ENCODE peak calls at places on chromosomes 6 and 20, in five cellular contexts. Z, S, X, U and F are unnamed samples.

GRCh38 chr6:16518265-16518664 is 243.0 kb downstream of the ATXN1 start:
- DNase-seq in U (peak), X (no peak), Z (no peak), S (no peak), F (no peak)

GRCh38 chr6:158715330-158716311 is 65.8 kb downstream of the SYTL3 start:
- DNase-seq in S (no peak), X (no peak), Z (no peak), U (peak), F (no peak)

GRCh38 chr20:6735913-6736845 is 31.3 kb upstream of the BMP2 start:
- DNase-seq in U (no peak), S (peak), Z (no peak), X (no peak), F (no peak)

GRCh38 chr20:13610205-13610604 is 28.5 kb downstream of the TASP1 start:
- DNase-seq in X (no peak), Z (no peak), S (no peak), U (no peak), F (no peak)

GRCh38 chr6:147467891-147468290 is 40.6 kb upstream of the SAMD5 start:
- DNase-seq in Z (no peak), S (no peak), U (no peak), X (no peak), F (no peak)

GRCh38 chr6:15086273-15087158 is 159.4 kb upstream of the JARID2 start:
- DNase-seq in X (no peak), Z (no peak), S (no peak), U (peak), F (no peak)

GRCh38 chr6:65935412-65935811 is 228.4 kb upstream of the EYS start:
- DNase-seq in U (no peak), Z (no peak), X (no peak), S (no peak), F (no peak)

GRCh38 chr20:61372151-61373054 is 120.3 kb downstream of the CDH4 start:
- DNase-seq in X (no peak), S (no peak), Z (no peak), U (no peak), F (no peak)

GRCh38 chr6:107629545-107630147 is 139.7 kb downstream of the SOBP start:
- DNase-seq in S (no peak), Z (no peak), X (no peak), U (no peak), F (no peak)

GRCh38 chr6:85593438-85594196 is at the start of gene SNX14:
- DNase-seq in S (peak), Z (peak), X (peak), U (peak), F (peak)
- TF ChIP-seq POLR2A in S (peak), Z (no peak), X (peak), U (peak), F (peak)

GRCh38 chr20:19808498-19808897 is 50.4 kb downstream of the RIN2 start:
- DNase-seq in X (no peak), S (no peak), U (no peak), Z (no peak), F (no peak)
- H3K27ac ChIP-seq in X (no peak), S (no peak), U (no peak), Z (no peak), F (no peak)

GRCh38 chr6:98945311-98946005 is 2.3 kb downstream of the FBXL4 start:
- DNase-seq in U (no peak), Z (no peak), S (no peak), X (no peak), F (no peak)

GRCh38 chr6:98949589-98949988 is 1.8 kb upstream of the FBXL4 start:
- DNase-seq in S (no peak), Z (no peak), U (no peak), X (no peak), F (no peak)

GRCh38 chr6:98946877-98947410 is 802 bp downstream of the FBXL4 start:
- DNase-seq in U (peak), S (peak), X (peak), Z (peak), F (peak)

GRCh38 chr6:98946266-98946817 is 1.4 kb downstream of the FBXL4 start:
- DNase-seq in Z (no peak), S (no peak), U (no peak), X (no peak), F (no peak)

DNA sequence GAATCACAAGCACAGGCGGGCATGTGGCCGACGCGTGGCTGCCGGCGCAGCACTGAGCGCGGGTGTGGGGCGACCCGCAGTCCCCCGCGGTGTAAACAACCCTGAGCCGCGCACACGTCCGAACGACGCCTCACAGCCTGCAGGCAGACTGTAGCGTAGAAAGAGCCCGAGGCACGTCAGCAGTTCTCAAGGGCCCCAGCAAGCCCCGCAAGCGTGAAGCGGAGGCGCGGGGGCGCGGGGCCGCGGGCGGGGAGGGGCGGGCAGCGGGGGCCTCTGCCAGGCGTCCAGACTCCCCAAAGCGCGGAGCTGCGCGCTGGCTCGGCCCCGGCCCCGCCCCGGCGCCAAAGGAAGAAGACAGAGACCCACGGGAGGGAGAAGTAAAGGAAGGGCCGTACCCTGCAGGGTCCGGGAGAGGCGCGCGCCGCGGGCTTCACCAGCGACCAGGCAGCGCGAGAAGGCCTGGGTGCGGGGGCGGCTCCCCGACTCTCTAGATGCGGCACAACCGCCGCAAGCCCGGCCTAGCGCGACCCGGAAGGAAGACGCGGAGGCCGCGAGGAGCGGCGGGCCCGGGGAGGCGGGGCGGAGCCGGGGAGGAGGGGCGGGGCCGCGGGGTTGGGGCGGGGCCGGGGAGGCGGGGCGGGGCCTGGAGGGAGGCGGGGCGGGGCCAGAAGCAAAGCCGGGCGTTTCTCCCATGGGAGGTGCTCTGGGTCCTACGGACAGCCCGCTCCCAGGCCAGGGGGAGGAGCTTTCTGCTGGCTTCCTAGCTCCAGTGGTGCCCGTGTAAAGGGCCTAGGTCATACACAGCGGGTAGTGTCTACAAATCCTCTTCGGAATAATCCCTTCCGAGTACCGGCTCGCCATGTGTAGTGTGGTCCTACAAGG is at the start of gene FBXL4:
- DNase-seq in X (peak), Z (peak), U (peak), S (peak), F (peak)
- TF ChIP-seq POLR2A in X (peak), Z (no peak), U (peak), S (peak), F (peak)

DNA sequence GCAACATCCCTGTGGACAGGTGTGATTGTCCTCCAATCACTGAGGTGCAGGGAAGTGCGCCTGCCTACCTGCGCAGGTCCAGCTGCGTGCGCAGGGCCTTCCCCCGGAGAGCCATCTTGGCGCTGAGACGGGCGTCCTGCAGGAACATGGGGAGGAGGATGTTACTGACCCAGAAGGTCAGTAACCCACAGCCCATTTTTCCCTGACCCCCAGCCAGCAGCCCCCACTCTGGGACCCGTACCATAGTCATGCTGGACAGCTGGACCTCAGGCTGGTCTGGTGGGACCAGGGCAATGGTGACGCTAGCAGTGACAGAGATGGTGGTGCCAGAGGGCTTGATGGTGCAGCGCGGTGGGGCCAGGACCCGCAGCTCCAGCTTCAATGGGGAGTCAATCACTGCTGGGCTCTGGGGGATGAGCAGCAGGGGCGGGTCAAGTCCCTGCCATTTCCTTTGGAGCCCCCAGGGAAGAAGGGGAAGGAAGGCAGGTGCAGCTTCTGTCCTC is 9.7 kb downstream of the PLTP start:
- DNase-seq in U (no peak), X (no peak), S (no peak), Z (no peak), F (no peak)
- H3K27ac ChIP-seq in U (no peak), X (peak), S (no peak), Z (no peak), F (no peak)

DNA sequence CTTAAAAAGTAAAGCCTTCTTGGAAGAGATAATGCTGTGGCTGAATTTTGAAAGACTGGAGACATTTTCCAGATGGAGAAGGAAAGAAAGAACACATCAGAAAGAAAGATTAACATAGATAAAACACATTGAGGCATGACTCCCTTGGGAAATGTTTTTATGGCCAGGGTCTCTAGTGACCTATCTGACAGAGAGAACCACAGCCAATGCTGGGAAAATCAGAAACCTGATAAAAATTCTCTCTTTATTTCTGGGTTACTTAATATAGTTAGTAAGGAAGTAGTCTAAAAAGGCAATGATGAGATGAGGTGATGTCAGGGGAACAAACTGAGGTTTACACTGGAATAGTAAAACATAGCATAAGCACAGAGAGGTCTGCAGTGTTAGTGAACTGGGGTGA is 31.1 kb downstream of the ELOVL2 start:
- DNase-seq in S (no peak), Z (no peak), X (no peak), U (no peak), F (no peak)
- TF ChIP-seq POLR2A in S (no peak), Z (no peak), X (no peak), U (no peak), F (no peak)

GRCh38 chr6:26323525-26324294 is 41.3 kb upstream of the BTN3A2 start:
- DNase-seq in S (no peak), X (no peak), Z (no peak), U (no peak), F (no peak)
- H3K27ac ChIP-seq in S (no peak), X (no peak), Z (no peak), U (no peak), F (no peak)